ENCODE peak calls at places on chromosomes 1 and 21, in four cellular contexts. Y, X, E and Q are unnamed samples.

GRCh38 chr1:89276690-89277089 is 4.0 kb upstream of the GBP5 start:
- DNase-seq in Y (no peak), X (no peak), E (peak), Q (no peak)

GRCh38 chr21:45072963-45073300 is 1.4 kb upstream of the ADARB1 start:
- DNase-seq in Y (no peak), X (no peak), E (no peak), Q (no peak)

GRCh38 chr1:15948600-15949452 is 27.1 kb downstream of the ZBTB17 start:
- DNase-seq in Y (no peak), X (no peak), E (peak), Q (no peak)

GRCh38 chr1:10941891-10942541 is 70.4 kb upstream of the TARDBP start:
- DNase-seq in Y (no peak), X (peak), E (peak), Q (peak)

GRCh38 chr1:169009666-169010065 is 96.8 kb upstream of the ATP1B1 start:
- DNase-seq in Y (peak), X (no peak), E (no peak), Q (no peak)

GRCh38 chr1:160367934-160368923 is 1.4 kb downstream of the NHLH1 start:
- DNase-seq in Y (no peak), X (no peak), E (peak), Q (no peak)

GRCh38 chr1:43270421-43271095 is 775 bp downstream of the TMEM125 start:
- DNase-seq in Y (no peak), X (no peak), E (peak), Q (no peak)

GRCh38 chr1:54506594-54506993 is 41.4 kb upstream of the ACOT11 start:
- DNase-seq in Y (no peak), X (no peak), E (no peak), Q (no peak)

GRCh38 chr1:240004086-240004749 is 87.5 kb upstream of the FMN2 start:
- DNase-seq in Y (no peak), X (no peak), E (peak), Q (no peak)

GRCh38 chr1:3611170-3612019 is at the start of gene MEGF6:
- DNase-seq in Y (no peak), X (peak), E (peak), Q (no peak)

GRCh38 chr1:60612790-60613189 is 469.6 kb upstream of the NFIA start:
- DNase-seq in Y (no peak), X (no peak), E (no peak), Q (no peak)

GRCh38 chr21:41247976-41248545 is 68.5 kb upstream of the FAM3B start:
- DNase-seq in Y (no peak), X (no peak), E (no peak), Q (no peak)

GRCh38 chr1:160206421-160207117 is 1.4 kb downstream of the PEA15 start:
- DNase-seq in Y (no peak), X (no peak), E (peak), Q (no peak)

GRCh38 chr1:47725732-47726495 is 271.3 kb downstream of the TRABD2B start:
- DNase-seq in Y (peak), X (peak), E (peak), Q (peak)
- TF ChIP-seq SPI1 in Y (no peak), X (no peak), E (no peak), Q (no peak)

GRCh38 chr1:67853704-67854103 is 20.4 kb upstream of the GNG12 start:
- DNase-seq in Y (no peak), X (peak), E (peak), Q (no peak)
- TF ChIP-seq SPI1 in Y (no peak), X (no peak), E (no peak), Q (no peak)

GRCh38 chr1:31793586-31794285 is 22.1 kb downstream of the SPOCD1 start:
- DNase-seq in Y (no peak), X (no peak), E (no peak), Q (no peak)
- TF ChIP-seq SPI1 in Y (no peak), X (no peak), E (no peak), Q (no peak)

DNA sequence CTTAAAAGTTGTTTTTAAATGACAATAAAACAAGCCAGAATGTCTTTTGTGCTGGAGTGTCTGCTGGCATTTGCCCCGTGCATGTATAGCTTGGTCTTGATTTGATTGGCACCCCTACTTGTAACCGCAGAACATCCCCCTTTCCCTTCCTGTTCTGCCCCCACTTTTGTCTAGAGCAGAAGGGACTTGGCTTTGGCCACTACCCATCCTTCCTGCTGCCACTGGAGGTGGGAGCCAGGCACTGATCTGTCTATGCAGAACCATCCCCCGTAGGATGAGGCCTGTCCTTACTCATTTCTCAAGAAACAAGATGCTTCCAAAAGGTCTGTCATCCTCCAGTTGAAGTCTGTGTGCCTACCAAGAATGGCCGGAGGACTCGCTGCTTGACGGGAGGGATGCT is 1.2 kb upstream of the SLC27A3 start:
- DNase-seq in Y (no peak), X (no peak), E (no peak), Q (no peak)
- TF ChIP-seq SPI1 in Y (no peak), X (no peak), E (no peak), Q (no peak)

GRCh38 chr21:16608209-16608830 is 878.5 kb downstream of the USP25 start:
- DNase-seq in Y (no peak), X (no peak), E (no peak), Q (no peak)

DNA sequence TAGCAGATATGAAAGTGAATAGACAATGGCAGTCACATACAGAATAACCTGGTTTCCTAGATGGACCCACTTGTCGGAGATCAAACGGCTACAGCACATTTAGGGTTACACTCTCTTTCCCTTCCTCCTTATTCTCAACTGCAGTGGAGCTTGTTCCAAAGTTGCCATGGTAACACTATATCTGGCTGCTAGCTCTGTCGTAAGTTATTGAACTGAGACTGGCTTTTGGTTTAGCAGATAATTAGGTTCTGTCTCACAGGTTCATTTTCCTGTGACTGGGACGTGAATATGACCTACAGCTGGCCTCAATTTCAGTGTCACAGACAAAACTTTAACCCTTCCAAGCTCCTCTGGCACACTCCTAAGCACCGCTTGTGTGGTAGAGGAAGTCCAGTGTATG is 875.8 kb downstream of the USP25 start:
- DNase-seq in Y (no peak), X (no peak), E (no peak), Q (no peak)
- TF ChIP-seq SPI1 in Y (no peak), X (no peak), E (no peak), Q (no peak)

GRCh38 chr1:205058853-205059252 is 15.8 kb downstream of the CNTN2 start:
- DNase-seq in Y (no peak), X (no peak), E (no peak), Q (no peak)

GRCh38 chr1:205056956-205057568 is 14.1 kb downstream of the CNTN2 start:
- DNase-seq in Y (no peak), X (no peak), E (no peak), Q (no peak)

GRCh38 chr1:205056188-205056611 is 13.2 kb downstream of the CNTN2 start:
- DNase-seq in Y (no peak), X (no peak), E (no peak), Q (no peak)

GRCh38 chr1:205059660-205060059 is 16.6 kb downstream of the CNTN2 start:
- DNase-seq in Y (no peak), X (no peak), E (no peak), Q (no peak)

GRCh38 chr1:205057808-205058575 is 15.0 kb downstream of the CNTN2 start:
- DNase-seq in Y (no peak), X (no peak), E (no peak), Q (no peak)
- TF ChIP-seq SPI1 in Y (no peak), X (no peak), E (no peak), Q (no peak)

GRCh38 chr1:198669771-198670170 is 30.9 kb downstream of the PTPRC start:
- DNase-seq in Y (no peak), X (no peak), E (no peak), Q (no peak)

GRCh38 chr1:198671136-198671535 is 32.3 kb downstream of the PTPRC start:
- DNase-seq in Y (no peak), X (no peak), E (no peak), Q (no peak)

GRCh38 chr1:198667796-198668195 is 29.0 kb downstream of the PTPRC start:
- DNase-seq in Y (no peak), X (no peak), E (no peak), Q (no peak)

GRCh38 chr1:198667186-198667585 is 28.3 kb downstream of the PTPRC start:
- DNase-seq in Y (no peak), X (no peak), E (no peak), Q (no peak)

DNA sequence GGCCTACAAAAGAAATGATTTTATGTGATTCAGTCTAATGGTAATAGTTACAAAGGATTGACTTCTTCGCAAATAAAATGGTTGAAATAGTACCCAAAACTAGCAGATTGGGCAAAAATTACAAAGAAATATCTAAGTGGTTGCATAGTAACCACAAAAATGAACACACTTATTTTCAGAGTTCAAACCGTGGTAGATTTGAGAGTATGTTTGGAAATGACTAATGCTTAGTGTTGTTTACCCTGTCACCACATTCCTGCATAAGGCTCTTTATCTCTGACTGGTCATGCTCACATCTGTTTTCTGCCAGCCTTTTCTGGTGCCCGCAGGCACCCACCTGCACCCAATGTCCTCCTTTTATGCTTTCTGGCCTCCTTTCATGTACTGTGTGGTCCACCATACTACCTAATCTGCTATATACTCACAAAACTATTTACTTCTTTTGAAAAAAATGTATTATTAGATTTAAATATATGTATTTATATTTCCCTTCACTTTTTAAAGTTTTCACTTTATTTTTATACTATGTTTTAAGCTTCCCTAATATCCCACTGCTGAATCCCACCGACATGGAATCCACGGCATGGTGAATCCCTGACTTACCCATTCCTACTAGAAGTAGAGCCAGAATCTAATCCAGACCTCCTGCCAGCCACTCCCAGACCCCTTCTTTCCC is 30.3 kb downstream of the PTPRC start:
- DNase-seq in Y (peak), X (no peak), E (peak), Q (no peak)
- TF ChIP-seq SPI1 in Y (no peak), X (no peak), E (no peak), Q (no peak)

DNA sequence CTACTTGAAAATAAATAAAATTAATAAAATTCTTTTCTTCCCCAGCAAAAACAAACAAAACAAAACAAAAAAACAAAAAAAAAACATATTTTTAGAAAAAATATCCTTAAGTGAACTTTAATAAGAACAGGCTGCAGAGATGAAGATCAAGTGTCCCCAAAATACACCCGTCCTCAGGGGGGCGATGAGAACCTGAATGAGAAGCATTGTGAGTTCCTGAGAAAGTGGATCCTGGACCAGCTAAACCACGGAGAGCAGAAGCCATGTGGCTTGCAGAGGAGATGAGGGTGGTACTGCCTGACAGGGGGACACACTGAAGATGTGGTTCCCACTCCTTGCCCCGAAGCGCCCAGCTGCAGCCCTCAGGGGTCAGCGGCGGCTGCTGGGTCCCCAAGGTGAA is 89.3 kb downstream of the ITPKB start:
- DNase-seq in Y (no peak), X (no peak), E (peak), Q (no peak)
- TF ChIP-seq SPI1 in Y (no peak), X (no peak), E (no peak), Q (no peak)